ENCODE peak calls at places on chromosomes 13 and 19, in four cellular contexts. F is transverse colon, P is AG09319, J is AG09309. E is an unnamed sample.

GRCh38 chr13:101455863-101456262 is 3.4 kb downstream of the ITGBL1 start:
- DNase-seq in F (no peak), P (peak; percentile 62), J (peak; percentile 82), E (peak; percentile 74)

GRCh38 chr13:36352350-36352749 is 6.2 kb upstream of the SPART start:
- DNase-seq in F (no peak), P (no peak), J (no peak), E (no peak)

GRCh38 chr13:40389081-40389641 is 277.3 kb downstream of the FOXO1 start:
- DNase-seq in F (no peak), P (no peak), J (no peak), E (no peak)

GRCh38 chr13:20177049-20177831 is 15.5 kb downstream of the GJB2 start:
- DNase-seq in F (no peak), P (no peak), J (no peak), E (no peak)

GRCh38 chr13:76735641-76736040 is 150.6 kb downstream of the KCTD12 start:
- DNase-seq in F (no peak), P (no peak), J (no peak), E (no peak)

GRCh38 chr13:31174018-31174417 is 12.3 kb upstream of the HSPH1 start:
- DNase-seq in F (no peak), P (no peak), J (no peak), E (no peak)

GRCh38 chr19:5237939-5238480 is 102.6 kb downstream of the PTPRS start:
- DNase-seq in F (no peak), P (no peak), J (no peak), E (no peak)

GRCh38 chr13:19178901-19179593 is 2.6 kb downstream of the TUBA3C start:
- DNase-seq in F (no peak), P (no peak), J (no peak), E (no peak)

GRCh38 chr13:72437458-72437857 is 290.0 kb downstream of the MZT1 start:
- DNase-seq in F (no peak), P (no peak), J (no peak), E (no peak)

GRCh38 chr19:7013678-7014077 is 7.6 kb downstream of the MBD3L2B start:
- DNase-seq in F (no peak), P (no peak), J (no peak), E (no peak)

GRCh38 chr19:16210168-16210567 is 12.5 kb downstream of the AP1M1 start:
- DNase-seq in F (no peak), P (no peak), J (no peak), E (no peak)

GRCh38 chr13:75263741-75264407 is 218.1 kb downstream of the TBC1D4 start:
- DNase-seq in F (no peak), P (peak; percentile 15), J (peak; percentile 14), E (peak; percentile 19)

GRCh38 chr19:13692096-13692495 is 72.2 kb upstream of the MRI1 start:
- DNase-seq in F (no peak), P (no peak), J (peak; percentile 25), E (no peak)

GRCh38 chr19:45782820-45783785 is 813 bp upstream of the DMPK start:
- DNase-seq in F (peak; percentile 52), P (no peak), J (peak; percentile 46), E (no peak)

GRCh38 chr13:99158846-99159245 is 41.8 kb upstream of the UBAC2 start:
- DNase-seq in F (no peak), P (no peak), J (no peak), E (no peak)

GRCh38 chr13:108315273-108315672 is 45.8 kb downstream of the TNFSF13B start:
- DNase-seq in F (no peak), P (no peak), J (no peak), E (no peak)

GRCh38 chr13:69292789-69293425 is 814.7 kb upstream of the ATXN8OS start:
- DNase-seq in F (no peak), P (no peak), J (no peak), E (no peak)

GRCh38 chr19:10517361-10517759 is at the start of gene S1PR5:
- DNase-seq in F (no peak), P (no peak), J (no peak), E (no peak)

GRCh38 chr19:48372904-48373303 is 8.7 kb downstream of the SYNGR4 start:
- DNase-seq in F (peak; percentile 56), P (no peak), J (no peak), E (no peak)

GRCh38 chr19:18419699-18420460 is 682 bp downstream of the SSBP4 start:
- DNase-seq in F (peak; percentile 65), P (no peak), J (no peak), E (no peak)

GRCh38 chr19:14385492-14385891 is 4.2 kb downstream of the ADGRE5 start:
- DNase-seq in F (no peak), P (no peak), J (no peak), E (no peak)

GRCh38 chr13:99792079-99792921 is 179.3 kb downstream of the ZIC5 start:
- DNase-seq in F (no peak), P (no peak), J (no peak), E (no peak)

GRCh38 chr13:20558982-20559381 is 8.0 kb upstream of the IFT88 start:
- DNase-seq in F (no peak), P (no peak), J (no peak), E (no peak)

GRCh38 chr13:71879129-71879535 is 12.1 kb upstream of the DACH1 start:
- DNase-seq in F (no peak), P (no peak), J (no peak), E (peak; percentile 22)

GRCh38 chr13:98504371-98504963 is 72.4 kb downstream of the STK24 start:
- DNase-seq in F (no peak), P (no peak), J (no peak), E (no peak)

GRCh38 chr19:4754248-4754647 is 30.6 kb upstream of the DPP9 start:
- DNase-seq in F (no peak), P (peak; percentile 8), J (no peak), E (no peak)

GRCh38 chr19:55240713-55241020 is 12.1 kb upstream of the TMEM86B start:
- DNase-seq in F (no peak), P (no peak), J (no peak), E (no peak)

GRCh38 chr19:5103812-5104410 is 135.0 kb downstream of the KDM4B start:
- DNase-seq in F (no peak), P (no peak), J (no peak), E (no peak)

GRCh38 chr19:23283925-23284324 is 33.7 kb upstream of the ZNF724 start:
- DNase-seq in F (peak; percentile 74), P (no peak), J (no peak), E (no peak)

GRCh38 chr13:98977568-98978270 is at the start of gene DOCK9:
- DNase-seq in F (peak; percentile 34), P (no peak), J (no peak), E (no peak)

GRCh38 chr19:7775761-7776160 is 12.7 kb downstream of the CLEC4M start:
- DNase-seq in F (no peak), P (no peak), J (no peak), E (no peak)

GRCh38 chr19:13849277-13849676 is 27.7 kb upstream of the NANOS3 start:
- DNase-seq in F (no peak), P (no peak), J (no peak), E (no peak)

GRCh38 chr19:8373867-8374813 is 10.2 kb downstream of the ANGPTL4 start:
- DNase-seq in F (peak; percentile 56), P (no peak), J (no peak), E (no peak)

GRCh38 chr19:40932008-40932959 is 50.3 kb upstream of the CYP2A7 start:
- DNase-seq in F (no peak), P (no peak), J (no peak), E (no peak)

GRCh38 chr19:46453661-46454060 is 17.7 kb downstream of the PNMA8A start:
- DNase-seq in F (no peak), P (no peak), J (no peak), E (no peak)

DNA sequence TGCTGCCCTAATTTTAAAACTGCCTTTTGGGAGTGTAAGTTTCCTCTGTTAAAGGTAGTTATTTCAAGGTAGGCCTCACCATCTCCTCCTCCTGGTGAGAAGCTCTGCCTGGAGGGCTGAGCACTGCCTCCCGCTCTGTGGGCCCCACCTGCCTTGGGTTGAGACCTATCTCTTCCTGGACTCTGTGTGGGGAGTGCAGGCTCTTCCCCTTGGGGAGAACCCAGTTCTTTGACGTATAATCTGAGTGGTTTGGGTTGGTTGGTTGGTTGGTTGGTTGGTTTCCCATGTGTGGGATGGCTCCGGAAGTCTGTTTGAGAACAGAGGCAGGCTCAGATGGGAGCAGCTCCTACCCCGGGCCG is 39.1 kb downstream of the ACTN4 start:
- DNase-seq in F (peak; percentile 37), P (no peak), J (no peak), E (no peak)
- TF ChIP-seq CTCF in F (no peak), P (no peak), J (no peak), E (no peak)

DNA sequence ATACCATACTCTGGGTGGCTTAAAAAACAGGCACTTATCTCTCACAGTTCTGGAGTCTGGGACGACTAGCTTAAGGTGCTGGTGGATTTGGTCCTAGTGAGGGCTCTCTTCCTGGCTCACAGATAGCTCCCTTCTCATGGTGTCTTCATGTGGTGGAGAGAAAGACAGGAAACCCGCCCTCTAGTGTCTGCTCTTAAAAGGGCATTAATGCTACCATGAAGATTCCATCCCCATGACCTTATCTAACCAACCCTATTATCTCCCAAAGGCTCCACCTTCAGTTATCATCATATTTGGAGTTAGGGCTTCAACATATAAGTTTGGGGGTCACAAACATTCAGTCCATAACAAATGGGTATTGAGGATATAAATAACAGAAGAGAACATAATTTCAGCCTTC is 139.4 kb downstream of the HS6ST3 start:
- DNase-seq in F (no peak), P (no peak), J (no peak), E (no peak)
- TF ChIP-seq CTCF in F (peak; percentile 23), P (no peak), J (no peak), E (peak; percentile 18)

DNA sequence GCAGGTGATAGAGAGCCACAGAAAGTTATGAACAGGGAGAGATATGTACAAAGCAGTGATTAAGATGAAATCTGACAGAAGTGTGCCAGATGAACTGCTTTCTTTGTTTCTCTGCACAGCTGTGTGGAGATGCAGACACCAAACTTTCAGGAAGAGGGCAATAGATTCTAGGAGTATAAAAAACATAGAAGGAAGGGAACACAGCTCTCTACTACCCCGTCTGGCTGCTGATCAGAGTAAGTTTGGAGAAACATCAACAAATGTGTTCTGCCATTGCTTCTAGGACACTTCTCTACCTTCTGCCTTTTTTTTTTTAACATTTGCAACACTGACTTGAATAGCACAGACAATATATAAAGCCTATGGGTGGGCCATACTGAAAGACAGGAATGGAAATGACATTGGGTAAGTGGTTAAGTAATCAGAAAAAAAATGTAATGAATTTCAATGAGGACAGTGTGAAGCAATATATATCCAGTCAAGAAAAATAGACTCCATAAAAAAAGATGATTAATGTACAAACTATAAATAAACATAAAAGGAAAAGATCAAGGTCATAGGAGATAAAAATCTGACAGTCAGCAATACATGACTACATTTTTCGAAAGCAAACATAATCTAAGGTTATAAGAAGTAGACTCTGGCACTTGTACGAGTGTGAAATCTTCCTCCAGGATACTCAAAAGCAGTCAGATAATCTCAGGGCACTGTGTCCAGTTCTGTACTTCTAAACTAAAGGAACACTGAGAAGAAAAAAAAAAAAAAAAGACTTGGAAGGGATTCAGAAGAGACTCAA is 21.4 kb downstream of the NUFIP1 start:
- DNase-seq in F (no peak), P (no peak), J (no peak), E (no peak)
- TF ChIP-seq CTCF in F (no peak), P (peak; percentile 39), J (peak; percentile 43), E (no peak)

GRCh38 chr19:39401549-39402416 is 4.9 kb upstream of the ZFP36 start:
- DNase-seq in F (peak; percentile 90), P (no peak), J (no peak), E (no peak)

GRCh38 chr19:39399684-39400465 is 6.8 kb upstream of the ZFP36 start:
- DNase-seq in F (no peak), P (no peak), J (no peak), E (no peak)

GRCh38 chr19:39400997-39401548 is 5.6 kb upstream of the ZFP36 start:
- DNase-seq in F (no peak), P (no peak), J (no peak), E (no peak)

GRCh38 chr19:39398297-39398864 is 7.2 kb downstream of the MED29 start:
- DNase-seq in F (peak; percentile 89), P (peak; percentile 81), J (no peak), E (no peak)

GRCh38 chr19:39397360-39398296 is 6.5 kb downstream of the MED29 start:
- DNase-seq in F (peak; percentile 96), P (no peak), J (no peak), E (no peak)
- TF ChIP-seq CTCF in F (peak; percentile 99), P (peak; percentile 96), J (peak; percentile 98), E (peak; percentile 98)